ENCODE peak calls at places on chromosomes 4 and X, in six cellular contexts. H is CD8-positive, alpha-beta T cell; T is AG04449; C is kidney epithelial cell; B is MCF 10A; A is psoas muscle. W is an unnamed sample.

GRCh38 chrX:106392346-106392745 is 219.4 kb upstream of the RADX start:
- DNase-seq in H (no peak), T (no peak), C (no peak), B (no peak), A (no peak), W (no peak)

GRCh38 chrX:65601530-65602281 is 65.7 kb upstream of the MSN start:
- DNase-seq in H (no peak), T (no peak), C (no peak), B (peak), A (peak), W (peak)

GRCh38 chrX:24536551-24536950 is 71.5 kb downstream of the PDK3 start:
- DNase-seq in H (no peak), T (no peak), C (no peak), B (no peak), A (no peak), W (no peak)

GRCh38 chr4:155403886-155404285 is 27.1 kb upstream of the MAP9 start:
- DNase-seq in H (no peak), T (no peak), C (no peak), B (peak), A (no peak), W (peak)

GRCh38 chr4:86816463-86817107 is 32.6 kb downstream of the SLC10A6 start:
- DNase-seq in H (no peak), T (no peak), C (no peak), B (no peak), A (peak), W (peak)

GRCh38 chrX:38036471-38036870 is 30.1 kb downstream of the SYTL5 start:
- DNase-seq in H (no peak), T (no peak), C (no peak), B (no peak), A (no peak), W (no peak)

GRCh38 chrX:47283015-47283771 is 50.4 kb downstream of the USP11 start:
- DNase-seq in H (no peak), T (no peak), C (no peak), B (no peak), A (no peak), W (peak)

GRCh38 chr4:86560447-86560846 is 33.7 kb upstream of the PTPN13 start:
- DNase-seq in H (no peak), T (no peak), C (no peak), B (no peak), A (no peak), W (no peak)

GRCh38 chr4:169723207-169723606 is 34.5 kb downstream of the HPF1 start:
- DNase-seq in H (no peak), T (no peak), C (no peak), B (peak), A (no peak), W (no peak)

GRCh38 chr4:147096667-147097604 is 151.3 kb upstream of the TTC29 start:
- DNase-seq in H (no peak), T (no peak), C (peak), B (peak), A (no peak), W (peak)

GRCh38 chr4:25861951-25862410 is 807 bp downstream of the SEL1L3 start:
- DNase-seq in H (no peak), T (no peak), C (no peak), B (peak), A (no peak), W (no peak)

GRCh38 chr4:138915725-138916124 is 99.9 kb upstream of the NOCT start:
- DNase-seq in H (no peak), T (no peak), C (no peak), B (no peak), A (no peak), W (no peak)

GRCh38 chr4:185115827-185116232 is 27.2 kb upstream of the SLC25A4 start:
- DNase-seq in H (no peak), T (peak), C (peak), B (no peak), A (peak), W (peak)

GRCh38 chr4:32226201-32226600 is 1506.0 kb downstream of the PCDH7 start:
- DNase-seq in H (no peak), T (no peak), C (peak), B (no peak), A (no peak), W (no peak)

GRCh38 chr4:3829954-3830773 is 64.0 kb downstream of the ADRA2C start:
- DNase-seq in H (no peak), T (no peak), C (no peak), B (no peak), A (no peak), W (no peak)

GRCh38 chr4:158873795-158874359 is 105.1 kb downstream of the FNIP2 start:
- DNase-seq in H (no peak), T (peak), C (peak), B (peak), A (no peak), W (no peak)

GRCh38 chr4:55038176-55038890 is 87.1 kb downstream of the KDR start:
- DNase-seq in H (no peak), T (no peak), C (no peak), B (peak), A (no peak), W (no peak)

GRCh38 chr4:3836802-3837601 is 70.8 kb downstream of the ADRA2C start:
- DNase-seq in H (no peak), T (no peak), C (no peak), B (peak), A (no peak), W (no peak)

DNA sequence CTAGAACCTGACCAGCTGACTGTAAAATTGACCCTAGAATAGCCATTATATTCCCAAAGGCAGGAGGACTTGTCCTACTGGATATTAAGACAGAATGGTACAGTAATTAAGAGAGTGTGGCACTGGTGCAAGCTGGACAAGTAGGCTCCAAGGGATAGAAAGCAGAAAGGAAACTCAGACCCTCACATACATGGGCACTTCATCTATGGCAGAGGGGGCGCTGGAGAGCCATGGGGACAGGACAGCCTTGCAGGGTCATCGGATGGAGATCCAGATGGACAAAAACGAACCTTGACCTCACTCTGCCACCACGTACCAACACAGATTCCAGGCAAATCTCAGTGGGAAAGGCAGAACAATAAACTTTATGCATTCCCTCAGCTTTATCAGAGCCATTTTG is 40.6 kb downstream of the GAB3 start:
- DNase-seq in H (no peak), T (no peak), C (no peak), B (no peak), A (no peak), W (no peak)
- TF ChIP-seq CTCF in H (no peak), T (no peak), C (no peak), B (no peak), A (no peak), W (no peak)

GRCh38 chr4:56129431-56129861 is 180.7 kb downstream of the CEP135 start:
- DNase-seq in H (no peak), T (no peak), C (no peak), B (peak), A (no peak), W (no peak)
- TF ChIP-seq CTCF in H (no peak), T (no peak), C (peak), B (peak), A (no peak), W (peak)

GRCh38 chr4:151000747-151001429 is 14.2 kb downstream of the LRBA start:
- DNase-seq in H (no peak), T (no peak), C (no peak), B (no peak), A (no peak), W (no peak)

GRCh38 chr4:150999091-150999490 is 16.0 kb downstream of the LRBA start:
- DNase-seq in H (no peak), T (no peak), C (no peak), B (no peak), A (no peak), W (no peak)

GRCh38 chr4:151004222-151004621 is 10.9 kb downstream of the LRBA start:
- DNase-seq in H (no peak), T (no peak), C (no peak), B (peak), A (no peak), W (no peak)
- TF ChIP-seq CTCF in H (no peak), T (no peak), C (no peak), B (no peak), A (no peak), W (no peak)

GRCh38 chr4:173990126-173990878 is 293.2 kb downstream of the FBXO8 start:
- DNase-seq in H (no peak), T (peak), C (no peak), B (peak), A (no peak), W (peak)
- TF ChIP-seq CTCF in H (no peak), T (peak), C (peak), B (peak), A (no peak), W (peak)

GRCh38 chr4:134529629-134530028 is 328.0 kb upstream of the PABPC4L start:
- DNase-seq in H (no peak), T (no peak), C (no peak), B (no peak), A (no peak), W (no peak)
- TF ChIP-seq CTCF in H (no peak), T (no peak), C (no peak), B (no peak), A (no peak), W (no peak)

GRCh38 chr4:16794816-16795445 is 103.5 kb downstream of the LDB2 start:
- DNase-seq in H (no peak), T (no peak), C (no peak), B (peak), A (no peak), W (peak)
- TF ChIP-seq CTCF in H (peak), T (peak), C (peak), B (peak), A (peak), W (peak)